ENCODE peak calls at places on chromosomes 4 and X, in five cellular contexts. Y is GM13976, L is fibroblast of the aortic adventitia, E is progenitor cell of endocrine pancreas, I is pancreas. B is an unnamed sample.

GRCh38 chr4:100248476-100248875 is 58.2 kb upstream of the DDIT4L start:
- DNase-seq in Y (no peak), I (no peak), L (no peak), E (no peak), B (no peak)

GRCh38 chrX:31374786-31375185 is 302.9 kb upstream of the FTHL17 start:
- DNase-seq in Y (no peak), L (no peak), E (no peak), I (no peak), B (no peak)

GRCh38 chr4:1201851-1202525 is 29.6 kb upstream of the SPON2 start:
- DNase-seq in Y (no peak), E (no peak), I (no peak), L (no peak), B (no peak)

GRCh38 chrX:22097295-22097694 is 65.2 kb downstream of the PHEX start:
- DNase-seq in E (no peak), Y (no peak), I (no peak), L (peak), B (no peak)

GRCh38 chr4:31370866-31371465 is 650.8 kb downstream of the PCDH7 start:
- DNase-seq in L (peak), I (no peak), E (no peak), Y (peak), B (peak)

GRCh38 chrX:22758807-22759481 is 240.8 kb upstream of the DDX53 start:
- DNase-seq in L (no peak), Y (peak), E (no peak), I (no peak), B (no peak)

GRCh38 chr4:22474636-22475310 is 41.1 kb downstream of the ADGRA3 start:
- DNase-seq in I (no peak), Y (no peak), L (peak), E (no peak), B (no peak)

GRCh38 chr4:7970031-7970946 is 30.6 kb upstream of the AFAP1 start:
- DNase-seq in E (no peak), L (peak), Y (peak), I (no peak), B (peak)

GRCh38 chr4:181950372-181951127 is 292.7 kb upstream of the TENM3 start:
- DNase-seq in Y (no peak), E (no peak), L (no peak), I (no peak), B (no peak)

GRCh38 chrX:17668929-17669328 is 68.4 kb upstream of the SCML1 start:
- DNase-seq in L (no peak), Y (no peak), E (no peak), I (no peak), B (no peak)

GRCh38 chrX:30060718-30061117 is 154.6 kb upstream of the MAGEB2 start:
- DNase-seq in I (no peak), L (peak), Y (no peak), E (no peak), B (no peak)

GRCh38 chr4:185924458-185924857 is 112.5 kb upstream of the SORBS2 start:
- DNase-seq in Y (no peak), L (no peak), E (no peak), I (no peak), B (no peak)

GRCh38 chrX:154040307-154040756 is 20.6 kb upstream of the IRAK1 start:
- DNase-seq in E (no peak), I (no peak), Y (no peak), L (peak), B (no peak)

GRCh38 chrX:134749651-134750450 is 91.6 kb upstream of the PLAC1 start:
- DNase-seq in I (no peak), Y (no peak), E (no peak), L (peak), B (no peak)

GRCh38 chrX:134752558-134752957 is 94.3 kb upstream of the PLAC1 start:
- DNase-seq in I (no peak), Y (no peak), L (no peak), E (no peak), B (no peak)

GRCh38 chrX:134758652-134759051 is 100.4 kb upstream of the PLAC1 start:
- DNase-seq in L (no peak), I (no peak), E (no peak), Y (no peak), B (no peak)

GRCh38 chrX:134753185-134754008 is 95.1 kb upstream of the PLAC1 start:
- DNase-seq in L (peak), E (no peak), Y (no peak), I (no peak), B (no peak)
- TF ChIP-seq CTCF in L (peak), E (no peak), Y (no peak), I (no peak), B (no peak)

DNA sequence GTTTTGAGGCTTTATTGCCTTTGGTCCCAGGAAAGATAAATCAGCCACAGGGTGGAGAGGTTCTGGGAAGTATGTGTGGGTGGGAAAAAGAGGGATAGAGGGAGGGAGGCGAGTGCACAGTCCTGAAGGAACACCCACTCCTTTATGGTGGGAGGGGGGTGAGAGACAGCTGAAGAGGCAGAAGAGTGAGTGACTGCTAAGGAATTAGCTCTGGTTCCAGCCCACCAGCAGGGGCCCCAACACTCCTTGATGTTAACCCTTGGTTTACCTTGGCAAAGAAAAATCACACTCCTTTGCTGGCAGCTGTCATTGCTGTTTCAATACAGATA is 82.0 kb downstream of the HS6ST2 start:
- DNase-seq in L (no peak), I (no peak), Y (no peak), E (no peak), B (no peak)
- TF ChIP-seq CTCF in L (no peak), I (no peak), Y (no peak), E (no peak), B (no peak)

GRCh38 chr4:155529197-155529596 is 137.5 kb upstream of the GUCY1A1 start:
- DNase-seq in Y (peak), I (no peak), L (no peak), E (no peak), B (peak)
- TF ChIP-seq CTCF in Y (no peak), I (no peak), L (no peak), E (peak), B (peak)

GRCh38 chrX:70421618-70422017 is 1.5 kb upstream of the GDPD2 start:
- DNase-seq in Y (no peak), L (no peak), I (no peak), E (no peak), B (no peak)

GRCh38 chrX:70423937-70424336 is 823 bp downstream of the GDPD2 start:
- DNase-seq in L (no peak), I (no peak), Y (no peak), E (no peak), B (no peak)

GRCh38 chrX:70426286-70427278 is 3.5 kb downstream of the GDPD2 start:
- DNase-seq in I (no peak), Y (no peak), E (no peak), L (no peak), B (no peak)

GRCh38 chrX:70424801-70425200 is 1.7 kb downstream of the GDPD2 start:
- DNase-seq in I (no peak), E (no peak), Y (no peak), L (no peak), B (no peak)

DNA sequence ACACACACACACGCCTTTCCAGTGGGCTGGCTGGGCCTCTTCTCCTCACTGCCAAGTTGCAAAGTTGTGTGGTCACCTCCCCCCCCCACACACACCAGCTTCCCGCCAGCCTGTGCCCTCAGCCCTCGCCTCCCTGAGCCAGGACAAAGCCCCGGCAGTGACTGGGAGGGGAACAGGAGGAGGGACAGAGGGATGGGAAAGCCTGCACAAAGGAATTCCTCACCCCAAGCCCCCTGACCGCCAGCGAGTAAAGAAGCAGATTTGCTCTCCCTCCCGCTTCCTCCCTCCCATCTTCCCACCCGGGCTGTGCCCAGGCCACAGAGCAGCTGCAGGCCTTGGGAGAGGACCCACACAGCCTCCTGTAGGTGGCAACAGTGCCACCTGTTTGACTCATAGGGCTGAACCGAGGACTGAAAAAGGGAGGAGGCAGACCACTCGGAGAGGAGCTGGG is at the start of gene GDPD2:
- DNase-seq in I (peak), E (no peak), L (peak), Y (no peak), B (no peak)
- TF ChIP-seq CTCF in I (no peak), E (peak), L (no peak), Y (no peak), B (no peak)

B was measured in GM13977.